ENCODE peak calls at places on chromosome 19, in five cellular contexts. E is central memory CD8-positive, alpha-beta T cell; C is epithelial cell of esophagus; Q is HCT116; G is EL. A is an unnamed sample.

GRCh38 chr19:6225232-6225635 is 54.5 kb downstream of the MLLT1 start:
- DNase-seq in E (no peak), C (no peak), Q (no peak), G (no peak), A (no peak)

GRCh38 chr19:49772850-49773432 is 6.1 kb downstream of the AP2A1 start:
- DNase-seq in E (no peak), C (peak), Q (no peak), G (no peak), A (no peak)

GRCh38 chr19:12778020-12778904 is 2.9 kb upstream of the HOOK2 start:
- DNase-seq in E (no peak), C (peak), Q (no peak), G (peak), A (peak)

GRCh38 chr19:45863840-45864628 is at the start of gene FOXA3:
- DNase-seq in E (no peak), C (peak), Q (no peak), G (peak), A (no peak)

GRCh38 chr19:44777715-44778347 is at the start of gene CBLC:
- DNase-seq in E (no peak), C (peak), Q (peak), G (no peak), A (peak)

GRCh38 chr19:4506449-4507149 is 11.7 kb downstream of the PLIN4 start:
- DNase-seq in E (no peak), C (peak), Q (no peak), G (peak), A (no peak)

GRCh38 chr19:56617531-56617930 is 22.4 kb downstream of the ZNF71 start:
- DNase-seq in E (no peak), C (no peak), Q (no peak), G (no peak), A (no peak)

GRCh38 chr19:53824134-53824611 is at the start of gene NLRP12:
- DNase-seq in E (no peak), C (no peak), Q (no peak), G (no peak), A (no peak)

GRCh38 chr19:34173145-34173956 is 1.0 kb downstream of the LSM14A start:
- DNase-seq in E (peak), C (peak), Q (no peak), G (peak), A (peak)

GRCh38 chr19:35901854-35902661 is at the start of gene HCST:
- DNase-seq in E (no peak), C (peak), Q (no peak), G (peak), A (no peak)

GRCh38 chr19:41928221-41928683 is at the start of gene ERFL:
- DNase-seq in E (no peak), C (no peak), Q (no peak), G (peak), A (no peak)

GRCh38 chr19:12331211-12331941 is 2.1 kb downstream of the ZNF563 start:
- DNase-seq in E (no peak), C (no peak), Q (no peak), G (no peak), A (peak)

GRCh38 chr19:46786236-46787039 is 2.0 kb downstream of the SLC1A5 start:
- DNase-seq in E (peak), C (peak), Q (no peak), G (peak), A (peak)

GRCh38 chr19:48415395-48415794 is 21.9 kb downstream of the GRIN2D start:
- DNase-seq in E (no peak), C (peak), Q (peak), G (peak), A (peak)

GRCh38 chr19:38543807-38544568 is 73.8 kb downstream of the MAP4K1 start:
- DNase-seq in E (no peak), C (peak), Q (peak), G (peak), A (peak)

GRCh38 chr19:53881482-53882390 is at the start of gene PRKCG:
- DNase-seq in E (peak), C (peak), Q (no peak), G (peak), A (peak)

GRCh38 chr19:10766049-10766623 is 48.3 kb downstream of the DNM2 start:
- DNase-seq in E (no peak), C (no peak), Q (no peak), G (no peak), A (peak)

GRCh38 chr19:33683881-33684549 is 62.3 kb downstream of the CHST8 start:
- DNase-seq in E (no peak), C (peak), Q (no peak), G (peak), A (peak)

GRCh38 chr19:36115453-36116343 is at the start of gene TBCB:
- DNase-seq in E (no peak), C (no peak), Q (no peak), G (no peak), A (peak)

GRCh38 chr19:10760268-10760944 is 42.5 kb downstream of the DNM2 start:
- DNase-seq in E (no peak), C (peak), Q (peak), G (peak), A (no peak)

GRCh38 chr19:18456974-18457373 is 19.0 kb upstream of the ISYNA1 start:
- DNase-seq in E (no peak), C (no peak), Q (no peak), G (no peak), A (no peak)

GRCh38 chr19:5191091-5191490 is 149.5 kb downstream of the PTPRS start:
- DNase-seq in E (no peak), C (no peak), Q (no peak), G (peak), A (no peak)

GRCh38 chr19:11152318-11153062 is 3.1 kb downstream of the SPC24 start:
- DNase-seq in E (no peak), C (peak), Q (no peak), G (peak), A (no peak)

GRCh38 chr19:57802269-57802668 is 12.4 kb downstream of the ZNF552 start:
- DNase-seq in E (no peak), C (no peak), Q (no peak), G (no peak), A (no peak)

GRCh38 chr19:48777139-48777538 is 21.8 kb downstream of the FGF21 start:
- DNase-seq in E (no peak), C (no peak), Q (no peak), G (no peak), A (no peak)

GRCh38 chr19:10747271-10747670 is 29.4 kb downstream of the DNM2 start:
- DNase-seq in E (no peak), C (peak), Q (no peak), G (no peak), A (no peak)

GRCh38 chr19:15330801-15331418 is 1.4 kb downstream of the BRD4 start:
- DNase-seq in E (no peak), C (peak), Q (no peak), G (peak), A (no peak)

GRCh38 chr19:18931316-18932162 is 9.5 kb downstream of the HOMER3 start:
- DNase-seq in E (no peak), C (no peak), Q (no peak), G (no peak), A (no peak)

GRCh38 chr19:934865-935422 is 9.1 kb downstream of the ARID3A start:
- DNase-seq in E (no peak), C (no peak), Q (no peak), G (no peak), A (peak)

GRCh38 chr19:46393456-46394397 is 19.6 kb downstream of the CCDC8 start:
- DNase-seq in E (no peak), C (no peak), Q (no peak), G (no peak), A (no peak)

GRCh38 chr19:47086280-47086679 is 27.3 kb downstream of the ZC3H4 start:
- DNase-seq in E (no peak), C (no peak), Q (no peak), G (no peak), A (no peak)

GRCh38 chr19:39941615-39942507 is 7.4 kb upstream of the FCGBP start:
- DNase-seq in E (no peak), C (peak), Q (no peak), G (peak), A (no peak)

GRCh38 chr19:17058236-17058635 is 17.0 kb downstream of the HAUS8 start:
- DNase-seq in E (no peak), C (peak), Q (no peak), G (no peak), A (no peak)